ENCODE peak calls at places on chromosomes 3 and 15, in four cellular contexts. S, X, L and R are unnamed samples.

GRCh38 chr3:55804170-55805095 is 317.3 kb upstream of the WNT5A start:
- DNase-seq in S (no peak), X (peak), L (no peak), R (no peak)

GRCh38 chr3:159727506-159727905 is 261.1 kb upstream of the IL12A start:
- DNase-seq in S (no peak), X (no peak), L (no peak), R (no peak)

GRCh38 chr15:55784284-55784683 is 41.3 kb upstream of the PRTG start:
- DNase-seq in S (no peak), X (peak), L (no peak), R (no peak)

GRCh38 chr3:40753956-40754355 is 229.2 kb downstream of the ZNF621 start:
- DNase-seq in S (no peak), X (peak), L (no peak), R (no peak)

GRCh38 chr3:12536423-12536822 is 8.9 kb downstream of the MKRN2OS start:
- DNase-seq in S (no peak), X (no peak), L (no peak), R (no peak)

GRCh38 chr15:66252411-66253295 is 897 bp downstream of the MEGF11 start:
- DNase-seq in S (no peak), X (peak), L (peak), R (no peak)

GRCh38 chr3:53146319-53146868 is 14.6 kb upstream of the PRKCD start:
- DNase-seq in S (no peak), X (no peak), L (no peak), R (no peak)

GRCh38 chr15:35746121-35746520 is 200.2 kb upstream of the DPH6 start:
- DNase-seq in S (no peak), X (peak), L (no peak), R (no peak)

GRCh38 chr3:135987647-135988046 is 22.1 kb downstream of the PPP2R3A start:
- DNase-seq in S (no peak), X (no peak), L (no peak), R (no peak)

GRCh38 chr3:57856675-57857074 is 100.6 kb downstream of the SLMAP start:
- DNase-seq in S (no peak), X (peak), L (no peak), R (no peak)

GRCh38 chr3:13494463-13495350 is 14.6 kb downstream of the HDAC11 start:
- DNase-seq in S (no peak), X (peak), L (peak), R (no peak)

GRCh38 chr15:74620636-74621545 is 5.3 kb downstream of the CLK3 start:
- DNase-seq in S (peak), X (peak), L (peak), R (no peak)

GRCh38 chr3:151431940-151432339 is 28.9 kb downstream of the IGSF10 start:
- DNase-seq in S (peak), X (peak), L (no peak), R (peak)

GRCh38 chr3:99094611-99095010 is 193.1 kb upstream of the DCBLD2 start:
- DNase-seq in S (no peak), X (no peak), L (no peak), R (no peak)

GRCh38 chr3:25455316-25456232 is 27.5 kb downstream of the RARB start:
- DNase-seq in S (peak), X (no peak), L (no peak), R (no peak)

GRCh38 chr3:25460751-25461150 is 32.7 kb downstream of the RARB start:
- DNase-seq in S (no peak), X (no peak), L (no peak), R (no peak)

GRCh38 chr3:176734146-176734545 is 463.1 kb downstream of the TBL1XR1 start:
- DNase-seq in S (no peak), X (peak), L (no peak), R (no peak)

GRCh38 chr3:9430733-9431132 is 33.3 kb downstream of the SETD5 start:
- DNase-seq in S (no peak), X (no peak), L (no peak), R (no peak)

GRCh38 chr3:161413127-161413854 is 42.0 kb upstream of the SPTSSB start:
- DNase-seq in S (no peak), X (peak), L (no peak), R (no peak)

GRCh38 chr15:88975891-88976290 is 62.7 kb upstream of the MFGE8 start:
- DNase-seq in S (no peak), X (no peak), L (no peak), R (no peak)

DNA sequence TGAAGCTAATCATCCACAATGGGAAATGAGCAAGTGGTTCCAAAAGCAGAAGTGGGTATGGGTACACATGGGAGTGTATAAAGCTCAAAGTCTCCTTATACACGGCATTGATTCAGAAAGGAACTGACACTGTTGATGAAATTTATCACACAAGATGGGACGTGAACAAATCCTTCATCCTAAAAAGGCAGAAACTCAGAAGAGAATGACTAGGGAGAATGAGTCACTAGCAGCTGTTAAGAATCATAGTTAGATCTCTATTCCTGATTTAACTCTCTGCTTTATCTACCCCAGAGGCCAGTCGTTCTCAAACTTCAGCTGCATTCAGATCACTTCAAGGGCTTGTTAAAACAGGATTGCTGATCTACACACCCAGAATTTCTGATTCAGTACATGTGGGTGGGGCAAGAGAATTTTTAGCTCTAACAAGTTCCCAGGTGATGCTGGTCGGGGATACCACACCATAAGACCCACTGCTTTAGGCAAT is 97.7 kb upstream of the PHLDB2 start:
- DNase-seq in S (peak), X (no peak), L (no peak), R (peak)
- H3K27ac ChIP-seq in S (peak), X (no peak), L (peak), R (peak)

GRCh38 chr3:123755508-123755907 is 128.6 kb downstream of the MYLK start:
- DNase-seq in S (no peak), X (no peak), L (no peak), R (no peak)
- H3K27ac ChIP-seq in S (no peak), X (no peak), L (no peak), R (no peak)

DNA sequence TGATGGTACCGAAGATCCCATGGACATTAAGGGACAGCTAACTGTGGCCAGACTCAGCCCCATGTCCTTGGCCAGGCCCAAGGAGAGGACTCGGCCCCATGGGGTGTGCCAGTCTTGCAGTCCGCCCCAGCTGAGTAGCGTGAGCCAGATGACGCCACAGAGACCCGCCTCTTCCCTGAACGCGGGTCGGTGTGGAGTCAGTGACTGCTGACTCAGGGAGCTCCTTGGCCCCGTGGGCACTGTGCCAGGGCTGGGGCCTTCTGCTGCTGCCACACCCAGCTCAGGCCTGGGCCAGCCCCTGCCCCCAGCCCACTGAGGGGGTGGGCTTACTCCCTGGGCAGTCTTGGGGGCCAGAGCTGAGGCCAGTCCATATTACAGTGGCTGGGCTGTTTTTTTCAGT is 52.8 kb downstream of the PLXNA1 start:
- DNase-seq in S (peak), X (no peak), L (peak), R (peak)
- H3K27ac ChIP-seq in S (no peak), X (no peak), L (no peak), R (peak)

GRCh38 chr15:57607570-57608000 is 15.9 kb downstream of the MYZAP start:
- DNase-seq in S (peak), X (no peak), L (peak), R (peak)

GRCh38 chr15:57606048-57606447 is 14.3 kb downstream of the MYZAP start:
- DNase-seq in S (no peak), X (no peak), L (no peak), R (no peak)

GRCh38 chr15:57604502-57604901 is 12.8 kb downstream of the MYZAP start:
- DNase-seq in S (no peak), X (no peak), L (no peak), R (no peak)

GRCh38 chr15:57606816-57607215 is 15.1 kb downstream of the MYZAP start:
- DNase-seq in S (no peak), X (no peak), L (no peak), R (no peak)

DNA sequence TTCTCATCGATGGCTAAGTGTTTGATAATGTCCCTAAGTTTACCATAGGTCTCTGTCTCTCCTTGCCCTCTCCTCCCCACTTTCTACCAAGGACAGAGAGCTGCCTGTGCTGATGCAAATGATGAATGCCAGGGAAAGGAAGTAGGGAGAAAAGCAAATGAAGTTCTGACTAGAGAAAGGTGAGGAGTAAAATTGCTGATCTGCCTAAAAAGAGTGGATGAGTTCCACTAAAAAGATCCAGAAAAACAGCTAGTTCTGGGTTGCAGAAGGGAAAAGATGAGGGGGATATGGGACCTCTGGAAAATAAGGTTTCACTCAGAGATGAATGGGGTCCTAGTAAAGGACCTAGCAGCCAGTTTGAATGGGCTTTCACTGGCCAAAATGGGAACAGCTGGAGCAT is 13.8 kb downstream of the MYZAP start:
- DNase-seq in S (no peak), X (no peak), L (no peak), R (no peak)
- H3K27ac ChIP-seq in S (no peak), X (no peak), L (no peak), R (no peak)

GRCh38 chr3:33803252-33803651 is 4.8 kb downstream of the PDCD6IP start:
- DNase-seq in S (no peak), X (no peak), L (no peak), R (no peak)

GRCh38 chr3:33798418-33799201 is at the start of gene PDCD6IP:
- DNase-seq in S (peak), X (peak), L (peak), R (peak)

GRCh38 chr3:33799202-33799551 is 747 bp downstream of the PDCD6IP start:
- DNase-seq in S (no peak), X (no peak), L (no peak), R (no peak)

GRCh38 chr3:33796137-33796536 is 2.3 kb upstream of the PDCD6IP start:
- DNase-seq in S (no peak), X (no peak), L (no peak), R (no peak)

GRCh38 chr3:33798113-33798417 is 365 bp upstream of the PDCD6IP start:
- DNase-seq in S (peak), X (no peak), L (no peak), R (no peak)
- H3K27ac ChIP-seq in S (peak), X (no peak), L (peak), R (peak)

GRCh38 chr3:65577875-65578274 is 460.8 kb downstream of the MAGI1 start:
- DNase-seq in S (no peak), X (no peak), L (no peak), R (no peak)

GRCh38 chr3:65575376-65575840 is 463.3 kb downstream of the MAGI1 start:
- DNase-seq in S (peak), X (no peak), L (no peak), R (peak)

GRCh38 chr3:65576228-65576627 is 462.5 kb downstream of the MAGI1 start:
- DNase-seq in S (no peak), X (no peak), L (no peak), R (no peak)

GRCh38 chr3:65573548-65574116 is 465.1 kb downstream of the MAGI1 start:
- DNase-seq in S (no peak), X (no peak), L (no peak), R (peak)

GRCh38 chr3:65576942-65577341 is 461.8 kb downstream of the MAGI1 start:
- DNase-seq in S (peak), X (no peak), L (no peak), R (no peak)
- H3K27ac ChIP-seq in S (no peak), X (no peak), L (no peak), R (peak)

DNA sequence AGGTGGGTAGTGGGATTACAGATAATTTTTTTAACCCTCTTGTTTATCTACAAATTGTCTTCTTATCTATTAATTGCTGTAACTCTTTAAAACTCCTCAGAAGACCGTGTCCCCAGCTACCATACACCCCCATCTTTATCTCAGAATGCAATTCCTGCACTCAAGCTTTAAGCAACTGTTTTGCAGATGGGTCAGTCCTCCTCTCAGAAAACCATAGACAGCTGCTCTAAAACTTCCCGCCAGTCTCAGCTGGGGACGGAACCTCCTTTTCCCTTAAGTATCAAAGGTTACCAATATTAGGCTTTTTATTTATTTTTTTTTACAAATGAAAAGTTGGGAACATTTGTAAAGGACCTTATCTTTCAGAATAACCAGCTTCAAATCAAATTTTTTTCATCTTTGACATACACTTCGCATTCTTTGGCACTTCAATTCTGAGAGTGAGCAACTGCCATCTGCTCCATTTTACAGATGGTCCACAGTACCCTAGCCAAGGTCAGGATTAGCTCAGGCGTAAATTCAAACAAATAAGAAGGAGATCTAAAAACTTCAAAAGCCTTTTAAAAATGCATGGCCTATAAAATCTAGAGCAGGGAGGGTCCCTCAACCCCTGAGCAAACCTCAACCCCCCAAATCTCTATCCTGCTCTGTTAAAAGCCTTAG is 1.2 kb downstream of the GATM start:
- DNase-seq in S (no peak), X (peak), L (no peak), R (no peak)
- H3K27ac ChIP-seq in S (no peak), X (no peak), L (no peak), R (no peak)

DNA sequence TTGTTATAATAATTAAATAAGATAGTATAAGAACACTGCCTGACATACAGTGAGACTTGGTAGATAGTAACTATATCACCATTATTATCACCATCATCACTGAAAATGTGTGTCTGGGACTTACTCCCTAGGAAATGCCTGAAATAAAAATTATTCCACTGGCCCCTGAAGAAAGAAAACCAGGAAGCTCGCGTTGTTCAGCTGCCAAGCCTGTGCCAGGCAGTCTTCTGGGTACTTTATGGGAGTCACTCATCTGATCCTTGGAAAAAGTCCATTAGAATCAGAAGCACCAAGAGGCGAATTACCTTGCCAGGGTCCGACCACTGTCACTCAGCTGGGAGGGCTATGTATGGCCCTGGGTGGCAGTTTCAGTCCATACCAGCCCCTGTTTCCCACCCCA is 220.3 kb upstream of the TPM1 start:
- DNase-seq in S (no peak), X (no peak), L (no peak), R (no peak)
- H3K27ac ChIP-seq in S (no peak), X (no peak), L (no peak), R (no peak)